ENCODE peak calls at places on chromosomes 16 and 17, in four cellular contexts. L is kidney tubule cell, K is fibroblast of pulmonary artery, W is heart left ventricle. R is an unnamed sample.

GRCh38 chr16:57374067-57374534 is 1.8 kb downstream of the CX3CL1 start:
- DNase-seq in L (peak; percentile 43), K (peak; percentile 66), W (no peak), R (no peak)

GRCh38 chr16:11963706-11964105 is 1.3 kb upstream of the TNFRSF17 start:
- DNase-seq in L (no peak), K (no peak), W (no peak), R (no peak)

GRCh38 chr16:87076950-87077749 is 240.0 kb downstream of the C16orf95 start:
- DNase-seq in L (peak; percentile 63), K (peak; percentile 66), W (no peak), R (no peak)

GRCh38 chr16:65546353-65546791 is 424.5 kb upstream of the CDH11 start:
- DNase-seq in L (no peak), K (peak; percentile 58), W (no peak), R (no peak)

GRCh38 chr17:45394913-45395568 is 37.6 kb downstream of the ARHGAP27 start:
- DNase-seq in L (peak; percentile 66), K (peak; percentile 93), W (peak; percentile 83), R (peak; percentile 82)

GRCh38 chr16:86929149-86929871 is 351.0 kb downstream of the FOXL1 start:
- DNase-seq in L (no peak), K (peak; percentile 84), W (peak; percentile 80), R (no peak)

GRCh38 chr17:68707032-68707431 is 105.9 kb upstream of the FAM20A start:
- DNase-seq in L (peak; percentile 11), K (no peak), W (no peak), R (no peak)

GRCh38 chr16:30006095-30006473 is 4.7 kb downstream of the DOC2A start:
- DNase-seq in L (no peak), K (no peak), W (no peak), R (peak; percentile 55)

GRCh38 chr16:49048557-49048956 is 233.1 kb downstream of the CBLN1 start:
- DNase-seq in L (no peak), K (peak; percentile 69), W (no peak), R (no peak)

GRCh38 chr16:9594961-9595360 is 503.5 kb downstream of the HAPSTR1 start:
- DNase-seq in L (peak; percentile 24), K (no peak), W (no peak), R (no peak)

GRCh38 chr16:53546988-53547391 is 44.0 kb upstream of the AKTIP start:
- DNase-seq in L (peak; percentile 13), K (peak; percentile 23), W (no peak), R (no peak)

GRCh38 chr16:12539185-12539929 is 264.3 kb downstream of the CPPED1 start:
- DNase-seq in L (peak; percentile 22), K (no peak), W (no peak), R (no peak)

GRCh38 chr17:63967953-63968352 is 4.8 kb downstream of the SCN4A start:
- DNase-seq in L (no peak), K (no peak), W (no peak), R (no peak)